ENCODE peak calls at places on chromosomes 7 and 10, in four cellular contexts. One of them, this sample, is unnamed.

GRCh38 chr7:76189276-76189675 is 12.4 kb upstream of the SRRM3 start:
- DNase-seq in SK-N-SH: no peak
- DNase-seq in sigmoid colon: no peak
- DNase-seq in tibial nerve: no peak
- DNase-seq in this sample: no peak

GRCh38 chr7:123580406-123581161 is 21.0 kb upstream of the ASB15 start:
- DNase-seq in SK-N-SH: peak; percentile 34
- DNase-seq in sigmoid colon: no peak
- DNase-seq in tibial nerve: no peak
- DNase-seq in this sample: no peak

GRCh38 chr7:136086712-136087111 is 109.6 kb upstream of the MTPN start:
- DNase-seq in SK-N-SH: peak; percentile 43
- DNase-seq in sigmoid colon: peak; percentile 74
- DNase-seq in tibial nerve: peak; percentile 76
- DNase-seq in this sample: no peak

GRCh38 chr10:78124167-78124566 is 90.5 kb downstream of the RPS24 start:
- DNase-seq in SK-N-SH: no peak
- DNase-seq in sigmoid colon: no peak
- DNase-seq in tibial nerve: no peak
- DNase-seq in this sample: no peak

GRCh38 chr7:28002638-28003037 is 178.0 kb downstream of the JAZF1 start:
- DNase-seq in SK-N-SH: no peak
- DNase-seq in sigmoid colon: no peak
- DNase-seq in tibial nerve: no peak
- DNase-seq in this sample: no peak

GRCh38 chr7:151400626-151401315 is 9.1 kb downstream of the WDR86 start:
- DNase-seq in SK-N-SH: no peak
- DNase-seq in sigmoid colon: no peak
- DNase-seq in tibial nerve: no peak
- DNase-seq in this sample: no peak

GRCh38 chr10:74363727-74364126 is 212.7 kb downstream of the ADK start:
- DNase-seq in SK-N-SH: no peak
- DNase-seq in sigmoid colon: no peak
- DNase-seq in tibial nerve: no peak
- DNase-seq in this sample: no peak

GRCh38 chr10:113038985-113039384 is 88.9 kb downstream of the TCF7L2 start:
- DNase-seq in SK-N-SH: no peak
- DNase-seq in sigmoid colon: no peak
- DNase-seq in tibial nerve: no peak
- DNase-seq in this sample: no peak

GRCh38 chr10:2925631-2926030 is 141.7 kb upstream of the PFKP start:
- DNase-seq in SK-N-SH: no peak
- DNase-seq in sigmoid colon: no peak
- DNase-seq in tibial nerve: peak; percentile 44
- DNase-seq in this sample: no peak

GRCh38 chr7:1670894-1671875 is 1.1 kb downstream of the ELFN1 start:
- DNase-seq in SK-N-SH: peak; percentile 53
- DNase-seq in sigmoid colon: peak; percentile 39
- DNase-seq in tibial nerve: no peak
- DNase-seq in this sample: no peak

GRCh38 chr7:2729893-2730716 is 42.1 kb downstream of the AMZ1 start:
- DNase-seq in SK-N-SH: no peak
- DNase-seq in sigmoid colon: peak; percentile 89
- DNase-seq in tibial nerve: no peak
- DNase-seq in this sample: no peak

GRCh38 chr10:129192344-129193128 is 274.5 kb upstream of the MGMT start:
- DNase-seq in SK-N-SH: no peak
- DNase-seq in sigmoid colon: peak; percentile 92
- DNase-seq in tibial nerve: peak; percentile 74
- DNase-seq in this sample: peak; percentile 92

GRCh38 chr10:11573497-11573896 is 38.0 kb downstream of the USP6NL start:
- DNase-seq in SK-N-SH: no peak
- DNase-seq in sigmoid colon: no peak
- DNase-seq in tibial nerve: no peak
- DNase-seq in this sample: no peak

GRCh38 chr7:100801833-100802568 is 25.3 kb downstream of the EPHB4 start:
- DNase-seq in SK-N-SH: peak; percentile 90
- DNase-seq in sigmoid colon: peak; percentile 85
- DNase-seq in tibial nerve: no peak
- DNase-seq in this sample: no peak

GRCh38 chr7:112994666-112995065 is 92.0 kb downstream of the GPR85 start:
- DNase-seq in SK-N-SH: no peak
- DNase-seq in sigmoid colon: no peak
- DNase-seq in tibial nerve: no peak
- DNase-seq in this sample: no peak

GRCh38 chr10:124630551-124630950 is 113.6 kb downstream of the FAM53B start:
- DNase-seq in SK-N-SH: no peak
- DNase-seq in sigmoid colon: no peak
- DNase-seq in tibial nerve: no peak
- DNase-seq in this sample: no peak

GRCh38 chr10:2936816-2937215 is 130.5 kb upstream of the PFKP start:
- DNase-seq in SK-N-SH: no peak
- DNase-seq in sigmoid colon: no peak
- DNase-seq in tibial nerve: no peak
- DNase-seq in this sample: no peak

GRCh38 chr10:79128923-79129305 is 60.1 kb downstream of the ZMIZ1 start:
- DNase-seq in SK-N-SH: peak; percentile 62
- DNase-seq in sigmoid colon: no peak
- DNase-seq in tibial nerve: no peak
- DNase-seq in this sample: no peak

GRCh38 chr10:93436577-93436976 is 45.6 kb downstream of the MYOF start:
- DNase-seq in SK-N-SH: no peak
- DNase-seq in sigmoid colon: peak; percentile 87
- DNase-seq in tibial nerve: peak; percentile 69
- DNase-seq in this sample: no peak

DNA sequence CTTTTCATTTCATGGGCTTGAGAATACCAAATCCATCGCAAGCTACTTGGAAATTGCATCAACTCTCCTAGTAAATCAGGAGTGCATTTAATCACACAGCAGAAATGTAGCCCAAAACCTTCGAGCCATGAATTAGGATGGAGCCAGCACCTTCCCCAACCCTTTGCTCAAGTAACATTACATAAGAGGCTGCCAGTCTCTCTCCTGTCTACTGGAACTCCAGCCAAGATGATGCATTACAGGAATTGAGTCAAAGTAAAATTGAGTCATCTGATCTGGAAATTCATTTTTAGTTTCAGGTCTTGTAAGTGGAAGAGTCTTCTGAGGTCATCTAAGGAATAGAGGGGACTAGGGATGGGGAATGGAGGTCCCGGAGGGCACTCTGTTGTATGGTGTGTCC is 69.7 kb upstream of the FHIP2A start:
- DNase-seq in SK-N-SH: no peak
- DNase-seq in sigmoid colon: no peak
- DNase-seq in tibial nerve: no peak
- DNase-seq in this sample: no peak
- TF ChIP-seq EP300 in SK-N-SH: no peak
- TF ChIP-seq EP300 in sigmoid colon: peak; percentile 16
- TF ChIP-seq EP300 in tibial nerve: peak; percentile 23
- TF ChIP-seq EP300 in this sample: no peak

DNA sequence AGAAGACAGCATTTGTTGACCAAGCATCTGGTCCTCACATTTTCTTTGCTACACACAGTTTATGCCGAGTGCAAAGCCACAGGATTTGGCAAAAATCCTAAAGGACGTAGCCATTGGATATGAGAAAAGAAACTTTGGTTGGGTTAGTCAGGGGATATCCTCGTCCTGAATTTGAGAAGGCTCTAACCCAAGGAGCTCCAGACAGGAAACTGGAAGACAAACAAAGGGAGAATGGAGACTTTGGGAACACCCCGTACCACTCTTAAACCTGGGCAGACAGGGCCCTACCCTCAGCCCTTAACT is 146.6 kb upstream of the FRMD4A start:
- DNase-seq in SK-N-SH: no peak
- DNase-seq in sigmoid colon: no peak
- DNase-seq in tibial nerve: no peak
- DNase-seq in this sample: no peak
- TF ChIP-seq EP300 in SK-N-SH: no peak
- TF ChIP-seq EP300 in sigmoid colon: no peak
- TF ChIP-seq EP300 in tibial nerve: no peak
- TF ChIP-seq EP300 in this sample: no peak

GRCh38 chr7:43879477-43879876 is 10.2 kb upstream of the MRPS24 start:
- DNase-seq in SK-N-SH: no peak
- DNase-seq in sigmoid colon: no peak
- DNase-seq in tibial nerve: no peak
- DNase-seq in this sample: no peak

GRCh38 chr7:43880596-43880995 is 11.3 kb upstream of the MRPS24 start:
- DNase-seq in SK-N-SH: no peak
- DNase-seq in sigmoid colon: no peak
- DNase-seq in tibial nerve: no peak
- DNase-seq in this sample: no peak

GRCh38 chr7:43876976-43877745 is 7.8 kb upstream of the MRPS24 start:
- DNase-seq in SK-N-SH: no peak
- DNase-seq in sigmoid colon: no peak
- DNase-seq in tibial nerve: no peak
- DNase-seq in this sample: no peak

GRCh38 chr7:43877968-43878864 is 8.9 kb upstream of the MRPS24 start:
- DNase-seq in SK-N-SH: no peak
- DNase-seq in sigmoid colon: no peak
- DNase-seq in tibial nerve: no peak
- DNase-seq in this sample: no peak

DNA sequence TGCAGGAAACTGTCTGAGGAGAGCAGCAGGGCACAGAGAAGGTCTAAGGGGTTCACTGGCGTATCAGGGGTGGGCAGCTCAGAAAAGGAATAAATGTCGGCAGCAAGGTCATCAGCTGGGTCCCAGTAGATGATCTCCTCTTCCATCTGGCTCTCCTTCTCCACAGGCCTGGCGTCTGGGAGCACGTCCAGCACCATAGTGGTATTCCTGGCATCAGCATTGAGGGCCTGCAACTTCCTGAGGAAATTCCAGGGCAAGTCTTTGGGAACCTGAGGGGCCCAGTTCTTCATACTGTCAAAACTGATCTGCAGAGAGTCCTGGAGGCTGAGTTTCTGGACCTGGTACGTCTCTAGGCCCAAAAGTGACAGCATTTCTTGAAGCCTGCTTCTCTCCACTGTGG is 9.6 kb upstream of the MRPS24 start:
- DNase-seq in SK-N-SH: no peak
- DNase-seq in sigmoid colon: no peak
- DNase-seq in tibial nerve: no peak
- DNase-seq in this sample: no peak
- TF ChIP-seq EP300 in SK-N-SH: no peak
- TF ChIP-seq EP300 in sigmoid colon: no peak
- TF ChIP-seq EP300 in tibial nerve: no peak
- TF ChIP-seq EP300 in this sample: no peak

DNA sequence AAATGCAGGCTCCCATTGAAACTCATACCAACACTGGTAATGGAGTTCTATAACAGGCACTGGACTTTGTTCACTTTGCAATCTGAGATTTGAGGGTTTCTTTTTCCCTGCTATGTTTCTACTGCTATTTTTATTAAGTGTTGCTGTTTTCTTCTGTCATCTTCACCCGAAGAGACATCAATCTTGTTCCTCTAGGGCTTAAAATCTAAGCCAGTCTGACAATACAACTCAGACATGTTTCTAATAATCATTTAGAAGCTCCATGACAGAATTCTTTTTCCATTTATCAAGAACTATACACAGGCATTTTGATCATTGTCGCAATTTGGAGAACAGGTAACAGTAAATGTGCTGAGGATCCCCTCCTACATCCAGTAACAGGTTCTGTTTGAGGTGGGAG is 98.5 kb upstream of the GNAI1 start:
- DNase-seq in SK-N-SH: no peak
- DNase-seq in sigmoid colon: no peak
- DNase-seq in tibial nerve: no peak
- DNase-seq in this sample: no peak
- TF ChIP-seq EP300 in SK-N-SH: no peak
- TF ChIP-seq EP300 in sigmoid colon: no peak
- TF ChIP-seq EP300 in tibial nerve: no peak
- TF ChIP-seq EP300 in this sample: no peak

GRCh38 chr10:103854687-103855423 is 521 bp downstream of the SH3PXD2A start:
- DNase-seq in SK-N-SH: peak; percentile 65
- DNase-seq in sigmoid colon: peak; percentile 78
- DNase-seq in tibial nerve: no peak
- DNase-seq in this sample: no peak
- TF ChIP-seq EP300 in SK-N-SH: no peak
- TF ChIP-seq EP300 in sigmoid colon: no peak
- TF ChIP-seq EP300 in tibial nerve: peak; percentile 8
- TF ChIP-seq EP300 in this sample: no peak